ENCODE peak calls at places on chromosomes 6 and 20, in nine cellular contexts. One of them, this sample, is unnamed.

GRCh38 chr20:57398231-57398821 is 7.1 kb downstream of the RBM38 start:
- DNase-seq in pons: no peak
- DNase-seq in psoas muscle: peak
- DNase-seq in midbrain: no peak
- DNase-seq in left cardiac atrium: peak
- DNase-seq in CD8-positive, alpha-beta T cell: peak
- DNase-seq in T-helper 1 cell: peak
- DNase-seq in renal cortical epithelial cell: no peak
- DNase-seq in activated B cell treated with CpG ODN at 0.5 μM for 24 hours: peak
- DNase-seq in this sample: no peak

GRCh38 chr20:50919567-50919966 is 11.7 kb downstream of the ADNP start:
- DNase-seq in midbrain: no peak
- DNase-seq in renal cortical epithelial cell: peak
- DNase-seq in T-helper 1 cell: no peak
- DNase-seq in CD8-positive, alpha-beta T cell: no peak
- DNase-seq in left cardiac atrium: peak
- DNase-seq in activated B cell treated with CpG ODN at 0.5 μM for 24 hours: no peak
- DNase-seq in psoas muscle: peak
- DNase-seq in pons: no peak
- DNase-seq in this sample: peak

GRCh38 chr6:38671885-38672467 is 31.0 kb downstream of the GLO1 start:
- DNase-seq in left cardiac atrium: no peak
- DNase-seq in midbrain: peak
- DNase-seq in CD8-positive, alpha-beta T cell: no peak
- DNase-seq in activated B cell treated with CpG ODN at 0.5 μM for 24 hours: no peak
- DNase-seq in psoas muscle: no peak
- DNase-seq in renal cortical epithelial cell: peak
- DNase-seq in T-helper 1 cell: peak
- DNase-seq in pons: peak
- DNase-seq in this sample: no peak

GRCh38 chr6:32905078-32905477 is 35.8 kb downstream of the HLA-DMB start:
- DNase-seq in midbrain: no peak
- DNase-seq in left cardiac atrium: no peak
- DNase-seq in psoas muscle: no peak
- DNase-seq in pons: no peak
- DNase-seq in activated B cell treated with CpG ODN at 0.5 μM for 24 hours: no peak
- DNase-seq in CD8-positive, alpha-beta T cell: no peak
- DNase-seq in renal cortical epithelial cell: peak
- DNase-seq in T-helper 1 cell: no peak
- DNase-seq in this sample: no peak

GRCh38 chr6:168099201-168100010 is 20.4 kb upstream of the FRMD1 start:
- DNase-seq in CD8-positive, alpha-beta T cell: no peak
- DNase-seq in left cardiac atrium: peak
- DNase-seq in pons: no peak
- DNase-seq in renal cortical epithelial cell: no peak
- DNase-seq in T-helper 1 cell: no peak
- DNase-seq in activated B cell treated with CpG ODN at 0.5 μM for 24 hours: no peak
- DNase-seq in midbrain: no peak
- DNase-seq in psoas muscle: peak
- DNase-seq in this sample: no peak

GRCh38 chr6:5115168-5115567 is 30.0 kb downstream of the PPP1R3G start:
- DNase-seq in T-helper 1 cell: no peak
- DNase-seq in activated B cell treated with CpG ODN at 0.5 μM for 24 hours: no peak
- DNase-seq in left cardiac atrium: no peak
- DNase-seq in renal cortical epithelial cell: no peak
- DNase-seq in CD8-positive, alpha-beta T cell: no peak
- DNase-seq in psoas muscle: no peak
- DNase-seq in pons: no peak
- DNase-seq in midbrain: no peak
- DNase-seq in this sample: no peak

GRCh38 chr20:32535953-32536823 is 48.9 kb downstream of the NOL4L start:
- DNase-seq in pons: peak
- DNase-seq in renal cortical epithelial cell: no peak
- DNase-seq in T-helper 1 cell: peak
- DNase-seq in CD8-positive, alpha-beta T cell: peak
- DNase-seq in midbrain: peak
- DNase-seq in activated B cell treated with CpG ODN at 0.5 μM for 24 hours: peak
- DNase-seq in psoas muscle: peak
- DNase-seq in left cardiac atrium: peak
- DNase-seq in this sample: no peak

GRCh38 chr6:45310118-45310788 is 17.9 kb upstream of the RUNX2 start:
- DNase-seq in left cardiac atrium: no peak
- DNase-seq in activated B cell treated with CpG ODN at 0.5 μM for 24 hours: no peak
- DNase-seq in midbrain: no peak
- DNase-seq in T-helper 1 cell: peak
- DNase-seq in pons: no peak
- DNase-seq in renal cortical epithelial cell: no peak
- DNase-seq in psoas muscle: no peak
- DNase-seq in CD8-positive, alpha-beta T cell: peak
- DNase-seq in this sample: no peak

GRCh38 chr20:63223121-63223825 is 7.3 kb upstream of the YTHDF1 start:
- DNase-seq in psoas muscle: no peak
- DNase-seq in midbrain: peak
- DNase-seq in pons: peak
- DNase-seq in activated B cell treated with CpG ODN at 0.5 μM for 24 hours: no peak
- DNase-seq in CD8-positive, alpha-beta T cell: no peak
- DNase-seq in renal cortical epithelial cell: peak
- DNase-seq in left cardiac atrium: no peak
- DNase-seq in T-helper 1 cell: peak
- DNase-seq in this sample: no peak

GRCh38 chr6:13378669-13379590 is 50.6 kb upstream of the TBC1D7 start:
- DNase-seq in activated B cell treated with CpG ODN at 0.5 μM for 24 hours: no peak
- DNase-seq in psoas muscle: no peak
- DNase-seq in renal cortical epithelial cell: no peak
- DNase-seq in midbrain: no peak
- DNase-seq in T-helper 1 cell: no peak
- DNase-seq in CD8-positive, alpha-beta T cell: no peak
- DNase-seq in left cardiac atrium: no peak
- DNase-seq in pons: no peak
- DNase-seq in this sample: no peak

GRCh38 chr6:138088307-138088744 is 18.9 kb downstream of the PERP start:
- DNase-seq in T-helper 1 cell: no peak
- DNase-seq in CD8-positive, alpha-beta T cell: no peak
- DNase-seq in midbrain: no peak
- DNase-seq in left cardiac atrium: no peak
- DNase-seq in pons: no peak
- DNase-seq in renal cortical epithelial cell: peak
- DNase-seq in psoas muscle: no peak
- DNase-seq in activated B cell treated with CpG ODN at 0.5 μM for 24 hours: no peak
- DNase-seq in this sample: peak

GRCh38 chr6:114376611-114377206 is 33.9 kb upstream of the HS3ST5 start:
- DNase-seq in CD8-positive, alpha-beta T cell: no peak
- DNase-seq in psoas muscle: no peak
- DNase-seq in activated B cell treated with CpG ODN at 0.5 μM for 24 hours: no peak
- DNase-seq in pons: no peak
- DNase-seq in T-helper 1 cell: no peak
- DNase-seq in left cardiac atrium: no peak
- DNase-seq in midbrain: no peak
- DNase-seq in renal cortical epithelial cell: no peak
- DNase-seq in this sample: no peak

GRCh38 chr6:116371384-116372209 is 850 bp downstream of the DSE start:
- DNase-seq in renal cortical epithelial cell: peak
- DNase-seq in activated B cell treated with CpG ODN at 0.5 μM for 24 hours: no peak
- DNase-seq in T-helper 1 cell: peak
- DNase-seq in psoas muscle: peak
- DNase-seq in left cardiac atrium: peak
- DNase-seq in pons: no peak
- DNase-seq in CD8-positive, alpha-beta T cell: no peak
- DNase-seq in midbrain: peak
- DNase-seq in this sample: no peak

GRCh38 chr6:41585605-41586004 is 39.4 kb downstream of the FOXP4 start:
- DNase-seq in psoas muscle: no peak
- DNase-seq in pons: no peak
- DNase-seq in left cardiac atrium: no peak
- DNase-seq in T-helper 1 cell: no peak
- DNase-seq in midbrain: no peak
- DNase-seq in CD8-positive, alpha-beta T cell: no peak
- DNase-seq in activated B cell treated with CpG ODN at 0.5 μM for 24 hours: no peak
- DNase-seq in renal cortical epithelial cell: no peak
- DNase-seq in this sample: no peak

GRCh38 chr6:135269399-135270005 is 88.4 kb downstream of the MYB start:
- DNase-seq in pons: no peak
- DNase-seq in T-helper 1 cell: no peak
- DNase-seq in left cardiac atrium: no peak
- DNase-seq in activated B cell treated with CpG ODN at 0.5 μM for 24 hours: no peak
- DNase-seq in CD8-positive, alpha-beta T cell: no peak
- DNase-seq in renal cortical epithelial cell: no peak
- DNase-seq in midbrain: no peak
- DNase-seq in psoas muscle: no peak
- DNase-seq in this sample: no peak

GRCh38 chr6:95819939-95820338 is 195.8 kb upstream of the FUT9 start:
- DNase-seq in psoas muscle: no peak
- DNase-seq in CD8-positive, alpha-beta T cell: no peak
- DNase-seq in T-helper 1 cell: no peak
- DNase-seq in pons: no peak
- DNase-seq in midbrain: no peak
- DNase-seq in activated B cell treated with CpG ODN at 0.5 μM for 24 hours: no peak
- DNase-seq in left cardiac atrium: no peak
- DNase-seq in renal cortical epithelial cell: no peak
- DNase-seq in this sample: no peak

GRCh38 chr6:6221829-6222535 is 98.5 kb downstream of the F13A1 start:
- DNase-seq in left cardiac atrium: no peak
- DNase-seq in pons: no peak
- DNase-seq in activated B cell treated with CpG ODN at 0.5 μM for 24 hours: no peak
- DNase-seq in psoas muscle: no peak
- DNase-seq in T-helper 1 cell: no peak
- DNase-seq in renal cortical epithelial cell: no peak
- DNase-seq in midbrain: no peak
- DNase-seq in CD8-positive, alpha-beta T cell: no peak
- DNase-seq in this sample: no peak

GRCh38 chr6:135702955-135703499 is 148.5 kb upstream of the PDE7B start:
- DNase-seq in midbrain: no peak
- DNase-seq in pons: no peak
- DNase-seq in psoas muscle: no peak
- DNase-seq in left cardiac atrium: no peak
- DNase-seq in T-helper 1 cell: no peak
- DNase-seq in CD8-positive, alpha-beta T cell: no peak
- DNase-seq in activated B cell treated with CpG ODN at 0.5 μM for 24 hours: no peak
- DNase-seq in renal cortical epithelial cell: no peak
- DNase-seq in this sample: no peak

GRCh38 chr6:158047120-158047518 is 65.5 kb downstream of the SYNJ2 start:
- DNase-seq in T-helper 1 cell: no peak
- DNase-seq in renal cortical epithelial cell: no peak
- DNase-seq in left cardiac atrium: peak
- DNase-seq in pons: no peak
- DNase-seq in midbrain: no peak
- DNase-seq in activated B cell treated with CpG ODN at 0.5 μM for 24 hours: no peak
- DNase-seq in CD8-positive, alpha-beta T cell: peak
- DNase-seq in psoas muscle: peak
- DNase-seq in this sample: no peak